ENCODE peak calls at places on chromosome 15, in six cellular contexts. H is stimulated activated CD4-positive, alpha-beta T cell treated with anti-CD3 and anti-CD28 coated beads, Interleukin-2, amount 100 ng/mL, for 48 hours; G is dorsolateral prefrontal cortex; X is thoracic aorta; F is IMR-90; S is hypothalamus. Y is an unnamed sample.

GRCh38 chr15:71336671-71337070 is 221.4 kb downstream of the THSD4 start:
- DNase-seq in H (no peak), G (no peak), X (no peak), F (no peak), S (no peak), Y (no peak)

GRCh38 chr15:91471410-91471993 is 371.4 kb downstream of the SV2B start:
- DNase-seq in H (no peak), G (no peak), X (no peak), F (peak), S (no peak), Y (no peak)

GRCh38 chr15:58298883-58299282 is 132.9 kb upstream of the LIPC start:
- DNase-seq in H (no peak), G (no peak), X (no peak), F (no peak), S (no peak), Y (no peak)

GRCh38 chr15:78209646-78210348 is 24.6 kb downstream of the ACSBG1 start:
- DNase-seq in H (no peak), G (no peak), X (no peak), F (no peak), S (no peak), Y (no peak)

GRCh38 chr15:80567721-80568157 is 127.4 kb upstream of the ABHD17C start:
- DNase-seq in H (no peak), G (peak), X (no peak), F (peak), S (no peak), Y (peak)

GRCh38 chr15:28934645-28935044 is 48.9 kb downstream of the APBA2 start:
- DNase-seq in H (no peak), G (no peak), X (no peak), F (no peak), S (no peak), Y (no peak)

GRCh38 chr15:75156306-75157215 is 45.1 kb upstream of the C15orf39 start:
- DNase-seq in H (no peak), G (no peak), X (no peak), F (no peak), S (no peak), Y (peak)

GRCh38 chr15:88650556-88650955 is 11.7 kb downstream of the ISG20 start:
- DNase-seq in H (no peak), G (no peak), X (no peak), F (no peak), S (no peak), Y (no peak)

GRCh38 chr15:80404719-80405553 is 754 bp downstream of the ARNT2 start:
- DNase-seq in H (no peak), G (peak), X (no peak), F (peak), S (no peak), Y (peak)

GRCh38 chr15:39299506-39300267 is 281.2 kb upstream of the THBS1 start:
- DNase-seq in H (no peak), G (no peak), X (no peak), F (peak), S (no peak), Y (no peak)

GRCh38 chr15:98085003-98085639 is 124.6 kb downstream of the ARRDC4 start:
- DNase-seq in H (peak), G (peak), X (no peak), F (peak), S (no peak), Y (peak)

GRCh38 chr15:59946084-59946483 is 58.0 kb upstream of the FOXB1 start:
- DNase-seq in H (no peak), G (no peak), X (no peak), F (no peak), S (no peak), Y (no peak)

GRCh38 chr15:40258544-40258943 is 19.7 kb downstream of the PAK6 start:
- DNase-seq in H (no peak), G (no peak), X (no peak), F (no peak), S (no peak), Y (peak)

GRCh38 chr15:51108933-51109550 is 14.3 kb upstream of the TNFAIP8L3 start:
- DNase-seq in H (no peak), G (no peak), X (peak), F (peak), S (no peak), Y (no peak)

GRCh38 chr15:64014995-64015394 is 31.3 kb downstream of the DAPK2 start:
- DNase-seq in H (no peak), G (peak), X (no peak), F (no peak), S (no peak), Y (no peak)

GRCh38 chr15:56913241-56913640 is 5.2 kb upstream of the TCF12 start:
- DNase-seq in H (no peak), G (no peak), X (no peak), F (no peak), S (no peak), Y (no peak)

GRCh38 chr15:73991260-73991659 is 835 bp downstream of the STOML1 start:
- DNase-seq in H (no peak), G (no peak), X (peak), F (no peak), S (no peak), Y (peak)

GRCh38 chr15:71780349-71780976 is 29.9 kb upstream of the NR2E3 start:
- DNase-seq in H (no peak), G (no peak), X (no peak), F (peak), S (no peak), Y (peak)

GRCh38 chr15:35061171-35062163 is 23.6 kb downstream of the NANOGP8 start:
- DNase-seq in H (no peak), G (no peak), X (no peak), F (no peak), S (no peak), Y (peak)

GRCh38 chr15:79837846-79838245 is 59.0 kb downstream of the MTHFS start:
- DNase-seq in H (no peak), G (no peak), X (no peak), F (no peak), S (no peak), Y (no peak)

GRCh38 chr15:69066646-69066995 is 52.1 kb downstream of the NOX5 start:
- DNase-seq in H (no peak), G (no peak), X (no peak), F (no peak), S (no peak), Y (no peak)

GRCh38 chr15:74208901-74209559 is 6.4 kb upstream of the STRA6 start:
- DNase-seq in H (no peak), G (no peak), X (no peak), F (peak), S (no peak), Y (peak)

GRCh38 chr15:49439678-49440375 is 16.8 kb downstream of the FGF7 start:
- DNase-seq in H (no peak), G (no peak), X (no peak), F (no peak), S (no peak), Y (no peak)

GRCh38 chr15:28005004-28005527 is 94.0 kb downstream of the OCA2 start:
- DNase-seq in H (no peak), G (no peak), X (no peak), F (no peak), S (no peak), Y (no peak)

GRCh38 chr15:90266485-90266884 is 1.0 kb downstream of the NGRN start:
- DNase-seq in H (no peak), G (no peak), X (no peak), F (peak), S (no peak), Y (no peak)

GRCh38 chr15:78620021-78620838 is 566 bp downstream of the CHRNA3 start:
- DNase-seq in H (no peak), G (no peak), X (no peak), F (no peak), S (no peak), Y (peak)

GRCh38 chr15:91268510-91268909 is 168.5 kb downstream of the SV2B start:
- DNase-seq in H (no peak), G (no peak), X (no peak), F (no peak), S (no peak), Y (peak)

GRCh38 chr15:45919806-45920205 is 285.0 kb downstream of the SQOR start:
- DNase-seq in H (no peak), G (no peak), X (no peak), F (peak), S (no peak), Y (peak)

GRCh38 chr15:65920825-65921309 is 51.6 kb downstream of the RAB11A start:
- DNase-seq in H (no peak), G (no peak), X (no peak), F (no peak), S (no peak), Y (no peak)

GRCh38 chr15:36843822-36844221 is 256.5 kb downstream of the MEIS2 start:
- DNase-seq in H (no peak), G (no peak), X (no peak), F (no peak), S (no peak), Y (no peak)

GRCh38 chr15:82020588-82020987 is 25.2 kb downstream of the MEX3B start:
- DNase-seq in H (no peak), G (no peak), X (no peak), F (no peak), S (no peak), Y (no peak)

GRCh38 chr15:63494406-63494805 is 10.0 kb upstream of the USP3 start:
- DNase-seq in H (no peak), G (no peak), X (no peak), F (no peak), S (no peak), Y (no peak)

GRCh38 chr15:63999177-63999576 is 47.1 kb downstream of the DAPK2 start:
- DNase-seq in H (no peak), G (no peak), X (no peak), F (no peak), S (no peak), Y (no peak)

GRCh38 chr15:52780172-52780980 is 9.8 kb downstream of the ONECUT1 start:
- DNase-seq in H (peak), G (peak), X (no peak), F (peak), S (peak), Y (peak)

Y was measured in GM23338.